ENCODE peak calls at places on chromosomes 11 and 22, in eight cellular contexts. One of them, this sample, is unnamed. For H3K36me3 and H3K9me3, the result is how much of the 10 kb centered on the place peaks cover.

GRCh38 chr11:12244156-12244555 is 133.2 kb upstream of the PARVA start:
- DNase-seq in colonic mucosa: no peak
- DNase-seq in fibroblast of lung: no peak
- DNase-seq in left ventricle myocardium inferior: no peak
- DNase-seq in SK-N-SH: no peak
- DNase-seq in left lung: no peak
- DNase-seq in body of pancreas: no peak
- DNase-seq in IMR-90: no peak
- DNase-seq in this sample: no peak

GRCh38 chr11:109697140-109697843 is 275.3 kb downstream of the C11orf87 start:
- DNase-seq in colonic mucosa: no peak
- DNase-seq in body of pancreas: no peak
- DNase-seq in left ventricle myocardium inferior: no peak
- DNase-seq in IMR-90: peak
- DNase-seq in left lung: no peak
- DNase-seq in SK-N-SH: peak
- DNase-seq in fibroblast of lung: peak
- DNase-seq in this sample: no peak

GRCh38 chr11:102318469-102318868 is 1.2 kb downstream of the BIRC3 start:
- DNase-seq in fibroblast of lung: no peak
- DNase-seq in body of pancreas: no peak
- DNase-seq in left ventricle myocardium inferior: no peak
- DNase-seq in colonic mucosa: no peak
- DNase-seq in IMR-90: peak
- DNase-seq in SK-N-SH: no peak
- DNase-seq in left lung: no peak
- DNase-seq in this sample: no peak

GRCh38 chr22:28799834-28800307 is 498 bp downstream of the XBP1 start:
- DNase-seq in body of pancreas: peak
- DNase-seq in SK-N-SH: peak
- DNase-seq in left lung: peak
- DNase-seq in colonic mucosa: peak
- DNase-seq in fibroblast of lung: peak
- DNase-seq in left ventricle myocardium inferior: peak
- DNase-seq in IMR-90: peak
- DNase-seq in this sample: peak

GRCh38 chr11:20342347-20343279 is 20.9 kb upstream of the HTATIP2 start:
- DNase-seq in SK-N-SH: no peak
- DNase-seq in body of pancreas: no peak
- DNase-seq in colonic mucosa: no peak
- DNase-seq in IMR-90: no peak
- DNase-seq in left lung: no peak
- DNase-seq in fibroblast of lung: no peak
- DNase-seq in left ventricle myocardium inferior: no peak
- DNase-seq in this sample: no peak

GRCh38 chr22:49015993-49016908 is 811.4 kb downstream of the BRD1 start:
- DNase-seq in left lung: no peak
- DNase-seq in colonic mucosa: no peak
- DNase-seq in body of pancreas: no peak
- DNase-seq in fibroblast of lung: no peak
- DNase-seq in SK-N-SH: peak
- DNase-seq in IMR-90: no peak
- DNase-seq in left ventricle myocardium inferior: no peak
- DNase-seq in this sample: peak

GRCh38 chr11:85663080-85663729 is 1.7 kb downstream of the CREBZF start:
- DNase-seq in left lung: no peak
- DNase-seq in fibroblast of lung: peak
- DNase-seq in body of pancreas: no peak
- DNase-seq in colonic mucosa: no peak
- DNase-seq in IMR-90: no peak
- DNase-seq in left ventricle myocardium inferior: no peak
- DNase-seq in SK-N-SH: no peak
- DNase-seq in this sample: no peak

GRCh38 chr11:5581014-5581413 is 337 bp downstream of the OR52B6 start:
- DNase-seq in SK-N-SH: no peak
- DNase-seq in body of pancreas: no peak
- DNase-seq in colonic mucosa: no peak
- DNase-seq in fibroblast of lung: no peak
- DNase-seq in left ventricle myocardium inferior: no peak
- DNase-seq in left lung: no peak
- DNase-seq in IMR-90: no peak
- DNase-seq in this sample: no peak

GRCh38 chr11:118696673-118697226 is 17.3 kb upstream of the TREH start:
- DNase-seq in fibroblast of lung: no peak
- DNase-seq in colonic mucosa: no peak
- DNase-seq in left lung: no peak
- DNase-seq in SK-N-SH: no peak
- DNase-seq in IMR-90: no peak
- DNase-seq in body of pancreas: no peak
- DNase-seq in left ventricle myocardium inferior: no peak
- DNase-seq in this sample: no peak

GRCh38 chr11:114877976-114878375 is 199.6 kb downstream of the NXPE2 start:
- DNase-seq in SK-N-SH: peak
- DNase-seq in left ventricle myocardium inferior: no peak
- DNase-seq in colonic mucosa: no peak
- DNase-seq in fibroblast of lung: no peak
- DNase-seq in left lung: no peak
- DNase-seq in body of pancreas: no peak
- DNase-seq in IMR-90: no peak
- DNase-seq in this sample: no peak

GRCh38 chr11:33721291-33721840 is 14.9 kb downstream of the CD59 start:
- DNase-seq in left lung: no peak
- DNase-seq in IMR-90: peak
- DNase-seq in fibroblast of lung: peak
- DNase-seq in body of pancreas: no peak
- DNase-seq in colonic mucosa: no peak
- DNase-seq in left ventricle myocardium inferior: no peak
- DNase-seq in SK-N-SH: no peak
- DNase-seq in this sample: no peak

GRCh38 chr11:83070044-83070877 is 1.4 kb downstream of the RAB30 start:
- DNase-seq in left ventricle myocardium inferior: no peak
- DNase-seq in left lung: no peak
- DNase-seq in SK-N-SH: no peak
- DNase-seq in body of pancreas: no peak
- DNase-seq in colonic mucosa: no peak
- DNase-seq in IMR-90: peak
- DNase-seq in fibroblast of lung: peak
- DNase-seq in this sample: no peak

GRCh38 chr22:45441158-45441557 is 27.7 kb downstream of the RIBC2 start:
- DNase-seq in IMR-90: peak
- DNase-seq in left lung: no peak
- DNase-seq in left ventricle myocardium inferior: peak
- DNase-seq in fibroblast of lung: peak
- DNase-seq in body of pancreas: peak
- DNase-seq in colonic mucosa: peak
- DNase-seq in SK-N-SH: peak
- DNase-seq in this sample: no peak

GRCh38 chr22:42644422-42645340 is 4.3 kb upstream of the ATP5MGL start:
- DNase-seq in colonic mucosa: no peak
- DNase-seq in left ventricle myocardium inferior: peak
- DNase-seq in body of pancreas: peak
- DNase-seq in SK-N-SH: no peak
- DNase-seq in IMR-90: no peak
- DNase-seq in left lung: peak
- DNase-seq in fibroblast of lung: peak
- DNase-seq in this sample: peak

GRCh38 chr11:8809605-8810272 is 101.2 kb upstream of the AKIP1 start:
- DNase-seq in body of pancreas: no peak
- DNase-seq in left lung: no peak
- DNase-seq in colonic mucosa: no peak
- DNase-seq in SK-N-SH: peak
- DNase-seq in left ventricle myocardium inferior: no peak
- DNase-seq in fibroblast of lung: no peak
- DNase-seq in IMR-90: no peak
- DNase-seq in this sample: no peak

GRCh38 chr11:14141676-14142075 is 179.2 kb downstream of the SPON1 start:
- DNase-seq in colonic mucosa: no peak
- DNase-seq in left lung: no peak
- DNase-seq in body of pancreas: no peak
- DNase-seq in fibroblast of lung: no peak
- DNase-seq in SK-N-SH: no peak
- DNase-seq in left ventricle myocardium inferior: no peak
- DNase-seq in IMR-90: no peak
- DNase-seq in this sample: no peak

GRCh38 chr11:46845440-46845739 is 690 bp downstream of the CKAP5 start:
- DNase-seq in IMR-90: no peak
- DNase-seq in left ventricle myocardium inferior: no peak
- DNase-seq in fibroblast of lung: peak
- DNase-seq in colonic mucosa: peak
- DNase-seq in body of pancreas: no peak
- DNase-seq in left lung: no peak
- DNase-seq in SK-N-SH: no peak
- DNase-seq in this sample: no peak

GRCh38 chr11:44566952-44567875 is 1.8 kb downstream of the CD82 start:
- DNase-seq in colonic mucosa: no peak
- DNase-seq in left lung: peak
- DNase-seq in left ventricle myocardium inferior: no peak
- DNase-seq in body of pancreas: no peak
- DNase-seq in SK-N-SH: no peak
- DNase-seq in fibroblast of lung: no peak
- DNase-seq in IMR-90: no peak
- DNase-seq in this sample: no peak

GRCh38 chr22:44658371-44658953 is 43.5 kb upstream of the PRR5 start:
- DNase-seq in fibroblast of lung: peak
- DNase-seq in SK-N-SH: peak
- DNase-seq in body of pancreas: no peak
- DNase-seq in left lung: no peak
- DNase-seq in left ventricle myocardium inferior: peak
- DNase-seq in IMR-90: peak
- DNase-seq in colonic mucosa: no peak
- DNase-seq in this sample: peak

GRCh38 chr11:66467034-66467659 is 442 bp downstream of the PELI3 start:
- DNase-seq in IMR-90: peak
- DNase-seq in colonic mucosa: peak
- DNase-seq in body of pancreas: peak
- DNase-seq in left lung: no peak
- DNase-seq in left ventricle myocardium inferior: no peak
- DNase-seq in fibroblast of lung: no peak
- DNase-seq in SK-N-SH: no peak
- DNase-seq in this sample: peak

GRCh38 chr22:40324468-40325305 is 21.6 kb upstream of the ADSL start:
- DNase-seq in left lung: no peak
- DNase-seq in IMR-90: no peak
- DNase-seq in fibroblast of lung: no peak
- DNase-seq in colonic mucosa: no peak
- DNase-seq in SK-N-SH: no peak
- DNase-seq in left ventricle myocardium inferior: no peak
- DNase-seq in body of pancreas: no peak
- DNase-seq in this sample: no peak

GRCh38 chr11:116610190-116610589 is 162.6 kb downstream of the BUD13 start:
- DNase-seq in fibroblast of lung: no peak
- DNase-seq in body of pancreas: no peak
- DNase-seq in colonic mucosa: no peak
- DNase-seq in SK-N-SH: no peak
- DNase-seq in IMR-90: no peak
- DNase-seq in left ventricle myocardium inferior: no peak
- DNase-seq in left lung: no peak
- DNase-seq in this sample: no peak

DNA sequence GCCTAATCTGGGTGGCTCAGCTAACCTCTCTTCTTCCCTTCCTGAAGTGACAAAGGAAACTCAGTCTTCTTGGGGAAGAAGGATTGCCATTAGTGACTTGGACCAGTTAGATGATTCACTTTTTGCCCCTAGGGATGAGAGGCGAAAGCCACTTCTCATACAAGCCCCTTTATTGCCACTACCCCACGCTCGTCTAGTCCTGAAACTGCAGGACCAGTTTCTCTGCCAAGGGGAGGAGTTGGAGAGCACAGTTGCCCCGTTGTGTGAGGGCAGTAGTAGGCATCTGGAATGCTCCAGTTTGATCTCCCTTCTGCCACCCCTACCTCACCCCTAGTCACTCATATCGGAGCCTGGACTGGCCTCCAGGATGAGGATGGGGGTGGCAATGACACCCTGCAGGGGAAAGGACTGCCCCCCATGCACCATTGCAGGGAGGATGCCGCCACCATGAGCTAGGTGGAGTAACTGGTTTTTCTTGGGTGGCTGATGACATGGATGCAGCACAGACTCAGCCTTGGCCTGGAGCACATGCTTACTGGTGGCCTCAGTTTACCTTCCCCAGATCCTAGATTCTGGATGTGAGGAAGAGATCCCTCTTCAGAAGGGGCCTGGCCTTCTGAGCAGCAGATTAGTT is 14.2 kb upstream of the UVRAG start:
- DNase-seq in body of pancreas: no peak
- DNase-seq in fibroblast of lung: no peak
- DNase-seq in left ventricle myocardium inferior: no peak
- DNase-seq in SK-N-SH: no peak
- DNase-seq in colonic mucosa: no peak
- DNase-seq in left lung: no peak
- DNase-seq in IMR-90: no peak
- DNase-seq in this sample: no peak
- H3K36me3 ChIP-seq in body of pancreas: under half
- H3K36me3 ChIP-seq in fibroblast of lung: under half
- H3K36me3 ChIP-seq in left ventricle myocardium inferior: under half
- H3K36me3 ChIP-seq in SK-N-SH: under half
- H3K36me3 ChIP-seq in colonic mucosa: under half
- H3K36me3 ChIP-seq in left lung: under half
- H3K36me3 ChIP-seq in IMR-90: under half
- H3K36me3 ChIP-seq in this sample: under half

GRCh38 chr11:58769308-58769707 is 37.6 kb upstream of the GLYAT start:
- DNase-seq in colonic mucosa: no peak
- DNase-seq in left lung: no peak
- DNase-seq in body of pancreas: no peak
- DNase-seq in IMR-90: no peak
- DNase-seq in left ventricle myocardium inferior: no peak
- DNase-seq in fibroblast of lung: no peak
- DNase-seq in SK-N-SH: no peak
- DNase-seq in this sample: no peak
- H3K9me3 ChIP-seq in colonic mucosa: under half
- H3K9me3 ChIP-seq in left lung: under half
- H3K9me3 ChIP-seq in body of pancreas: under half
- H3K9me3 ChIP-seq in IMR-90: under half
- H3K9me3 ChIP-seq in left ventricle myocardium inferior: under half
- H3K9me3 ChIP-seq in fibroblast of lung: under half
- H3K9me3 ChIP-seq in SK-N-SH: under half
- H3K9me3 ChIP-seq in this sample: under half

DNA sequence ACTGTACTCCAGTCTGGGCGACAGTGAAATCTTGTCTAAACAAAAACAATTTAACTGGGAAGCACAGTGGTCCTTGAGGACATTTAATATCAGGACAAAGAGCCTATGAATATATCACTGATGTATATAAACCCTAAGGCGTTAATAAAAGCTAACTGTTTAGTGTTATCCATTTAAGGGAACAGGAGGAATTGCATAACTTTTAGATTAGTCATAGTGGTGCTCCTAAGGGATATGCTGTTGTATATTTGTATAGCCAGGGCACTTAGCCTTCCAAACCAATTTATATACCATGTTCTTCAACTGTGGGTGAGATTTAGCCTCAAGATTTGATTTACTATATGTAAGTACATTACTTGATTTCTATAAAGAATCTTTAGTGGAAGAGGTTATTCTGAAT is 3.0 kb upstream of the CHEK1 start:
- DNase-seq in fibroblast of lung: peak
- DNase-seq in left lung: no peak
- DNase-seq in colonic mucosa: no peak
- DNase-seq in SK-N-SH: no peak
- DNase-seq in left ventricle myocardium inferior: no peak
- DNase-seq in IMR-90: peak
- DNase-seq in body of pancreas: no peak
- DNase-seq in this sample: no peak
- H3K36me3 ChIP-seq in fibroblast of lung: under half
- H3K36me3 ChIP-seq in left lung: half or more
- H3K36me3 ChIP-seq in colonic mucosa: under half
- H3K36me3 ChIP-seq in SK-N-SH: under half
- H3K36me3 ChIP-seq in left ventricle myocardium inferior: half or more
- H3K36me3 ChIP-seq in IMR-90: under half
- H3K36me3 ChIP-seq in body of pancreas: under half
- H3K36me3 ChIP-seq in this sample: under half

GRCh38 chr22:47862394-47862793 is 1099.9 kb downstream of the TBC1D22A start:
- DNase-seq in fibroblast of lung: no peak
- DNase-seq in SK-N-SH: no peak
- DNase-seq in left ventricle myocardium inferior: no peak
- DNase-seq in left lung: no peak
- DNase-seq in colonic mucosa: no peak
- DNase-seq in body of pancreas: no peak
- DNase-seq in IMR-90: no peak
- DNase-seq in this sample: no peak
- H3K9me3 ChIP-seq in fibroblast of lung: under half
- H3K9me3 ChIP-seq in SK-N-SH: under half
- H3K9me3 ChIP-seq in left ventricle myocardium inferior: under half
- H3K9me3 ChIP-seq in left lung: under half
- H3K9me3 ChIP-seq in colonic mucosa: under half
- H3K9me3 ChIP-seq in body of pancreas: under half
- H3K9me3 ChIP-seq in IMR-90: under half
- H3K9me3 ChIP-seq in this sample: under half

This sample was measured in breast epithelium.